ENCODE peak calls at places on chromosomes 13 and 19, in eight cellular contexts. J is activated T-cell treated with anti-CD3 and anti-CD28 coated beads for 1 hour; F is globus pallidus; V is AG09309; D is sciatic nerve; B is NCI-H446; K is CD8-positive, alpha-beta T cell; Q is MV-4-11. X is an unnamed sample.

GRCh38 chr19:2532252-2533071 is 56.5 kb downstream of the GADD45B start:
- DNase-seq in J (no peak), F (no peak), V (peak; percentile 59), D (no peak), B (no peak), K (no peak), Q (no peak), X (no peak)

GRCh38 chr19:41426952-41427646 is at the start of gene B3GNT8:
- DNase-seq in J (peak; percentile 23), F (no peak), V (no peak), D (peak; percentile 90), B (no peak), K (peak; percentile 47), Q (peak; percentile 42), X (peak; percentile 70)

GRCh38 chr19:22797040-22797439 is 13.1 kb upstream of the ZNF99 start:
- DNase-seq in J (no peak), F (no peak), V (no peak), D (no peak), B (no peak), K (no peak), Q (no peak), X (no peak)

GRCh38 chr13:96053003-96053703 is at the start of gene UGGT2:
- DNase-seq in J (no peak), F (peak; percentile 88), V (peak; percentile 76), D (peak; percentile 95), B (no peak), K (no peak), Q (no peak), X (no peak)

GRCh38 chr13:41565221-41565620 is 107.9 kb downstream of the RGCC start:
- DNase-seq in J (no peak), F (peak; percentile 78), V (peak; percentile 27), D (no peak), B (no peak), K (no peak), Q (no peak), X (no peak)

GRCh38 chr13:70339738-70340137 is 231.5 kb upstream of the KLHL1 start:
- DNase-seq in J (no peak), F (no peak), V (no peak), D (no peak), B (no peak), K (no peak), Q (no peak), X (peak; percentile 46)

GRCh38 chr13:51906581-51906980 is 44.8 kb downstream of the CCDC70 start:
- DNase-seq in J (no peak), F (no peak), V (no peak), D (no peak), B (no peak), K (no peak), Q (no peak), X (no peak)

GRCh38 chr13:74796126-74796643 is 662.0 kb upstream of the KLF12 start:
- DNase-seq in J (no peak), F (peak; percentile 44), V (no peak), D (no peak), B (no peak), K (no peak), Q (no peak), X (no peak)

GRCh38 chr13:33367186-33367895 is 81.8 kb upstream of the STARD13 start:
- DNase-seq in J (no peak), F (no peak), V (no peak), D (no peak), B (no peak), K (no peak), Q (no peak), X (no peak)

GRCh38 chr13:109131698-109132257 is 502.4 kb downstream of the MYO16 start:
- DNase-seq in J (no peak), F (peak; percentile 45), V (peak; percentile 10), D (no peak), B (no peak), K (no peak), Q (peak; percentile 99), X (peak; percentile 95)

GRCh38 chr19:8512115-8512967 is 1.6 kb downstream of the ZNF414 start:
- DNase-seq in J (no peak), F (no peak), V (no peak), D (no peak), B (no peak), K (no peak), Q (peak; percentile 55), X (no peak)

GRCh38 chr13:20828540-20829364 is 55.0 kb upstream of the EEF1AKMT1 start:
- DNase-seq in J (no peak), F (peak; percentile 63), V (peak; percentile 34), D (no peak), B (peak; percentile 54), K (peak; percentile 43), Q (peak; percentile 48), X (peak; percentile 45)

GRCh38 chr13:94480672-94481145 is 1.2 kb upstream of the DCT start:
- DNase-seq in J (no peak), F (peak; percentile 16), V (peak; percentile 35), D (no peak), B (no peak), K (no peak), Q (peak; percentile 66), X (peak; percentile 63)

GRCh38 chr13:96992633-96993032 is 1.6 kb downstream of the OXGR1 start:
- DNase-seq in J (no peak), F (no peak), V (no peak), D (no peak), B (no peak), K (no peak), Q (no peak), X (no peak)

GRCh38 chr19:33055718-33056117 is 9.0 kb downstream of the RHPN2 start:
- DNase-seq in J (no peak), F (peak; percentile 16), V (no peak), D (no peak), B (no peak), K (no peak), Q (no peak), X (no peak)

GRCh38 chr13:73481265-73481664 is 422.5 kb downstream of the KLF5 start:
- DNase-seq in J (no peak), F (no peak), V (no peak), D (no peak), B (no peak), K (no peak), Q (no peak), X (no peak)

GRCh38 chr13:30429721-30430694 is 7.7 kb downstream of the UBE2L5 start:
- DNase-seq in J (no peak), F (no peak), V (peak; percentile 80), D (no peak), B (no peak), K (no peak), Q (peak; percentile 68), X (peak; percentile 8)

GRCh38 chr19:4154571-4155312 is 1.3 kb downstream of the CREB3L3 start:
- DNase-seq in J (no peak), F (no peak), V (no peak), D (no peak), B (no peak), K (no peak), Q (no peak), X (no peak)

GRCh38 chr19:6394831-6395230 is 1.9 kb upstream of the GTF2F1 start:
- DNase-seq in J (no peak), F (no peak), V (no peak), D (no peak), B (no peak), K (no peak), Q (no peak), X (no peak)

GRCh38 chr19:38228491-38229439 is 4.7 kb upstream of the DPF1 start:
- DNase-seq in J (no peak), F (no peak), V (no peak), D (no peak), B (no peak), K (no peak), Q (no peak), X (no peak)

GRCh38 chr13:106997696-106998095 is 429.8 kb upstream of the ARGLU1 start:
- DNase-seq in J (no peak), F (no peak), V (no peak), D (no peak), B (no peak), K (no peak), Q (no peak), X (no peak)

GRCh38 chr19:5881543-5882299 is 11.4 kb upstream of the FUT5 start:
- DNase-seq in J (no peak), F (no peak), V (no peak), D (no peak), B (no peak), K (no peak), Q (no peak), X (no peak)

GRCh38 chr19:1080360-1081161 is 13.6 kb downstream of the ARHGAP45 start:
- DNase-seq in J (no peak), F (no peak), V (no peak), D (no peak), B (no peak), K (peak; percentile 9), Q (no peak), X (no peak)

GRCh38 chr13:29901714-29902631 is 51.6 kb upstream of the UBL3 start:
- DNase-seq in J (no peak), F (no peak), V (peak; percentile 79), D (no peak), B (no peak), K (peak; percentile 18), Q (peak; percentile 71), X (peak; percentile 29)

GRCh38 chr19:44689290-44690130 is 9.4 kb upstream of the CEACAM16 start:
- DNase-seq in J (peak; percentile 84), F (peak; percentile 31), V (peak; percentile 10), D (peak; percentile 88), B (peak; percentile 42), K (peak; percentile 86), Q (peak; percentile 57), X (peak; percentile 69)

GRCh38 chr19:39828634-39829032 is 5.3 kb downstream of the DYRK1B start:
- DNase-seq in J (no peak), F (no peak), V (no peak), D (no peak), B (no peak), K (no peak), Q (peak; percentile 91), X (peak; percentile 25)

GRCh38 chr19:48724796-48725753 is 5.5 kb upstream of the MAMSTR start:
- DNase-seq in J (no peak), F (peak; percentile 63), V (no peak), D (peak; percentile 80), B (peak; percentile 62), K (no peak), Q (peak; percentile 97), X (peak; percentile 97)

GRCh38 chr13:107743523-107743922 is 471.8 kb downstream of the LIG4 start:
- DNase-seq in J (no peak), F (no peak), V (no peak), D (no peak), B (no peak), K (no peak), Q (no peak), X (no peak)

GRCh38 chr19:1826557-1827521 is 14.8 kb upstream of the ATP8B3 start:
- DNase-seq in J (no peak), F (no peak), V (no peak), D (no peak), B (no peak), K (no peak), Q (no peak), X (no peak)

GRCh38 chr13:99806671-99807070 is 164.9 kb downstream of the ZIC5 start:
- DNase-seq in J (no peak), F (no peak), V (no peak), D (no peak), B (no peak), K (no peak), Q (no peak), X (no peak)

GRCh38 chr13:66926851-66927524 is 303.1 kb downstream of the PCDH9 start:
- DNase-seq in J (no peak), F (no peak), V (no peak), D (no peak), B (no peak), K (no peak), Q (no peak), X (no peak)

GRCh38 chr13:21834511-21834910 is 163.6 kb downstream of the FGF9 start:
- DNase-seq in J (no peak), F (no peak), V (no peak), D (no peak), B (no peak), K (no peak), Q (no peak), X (no peak)

GRCh38 chr13:33281951-33282595 is 3.5 kb downstream of the STARD13 start:
- DNase-seq in J (no peak), F (peak; percentile 86), V (no peak), D (no peak), B (no peak), K (no peak), Q (no peak), X (no peak)

GRCh38 chr13:34352958-34353357 is 535.0 kb downstream of the RFC3 start:
- DNase-seq in J (no peak), F (no peak), V (no peak), D (no peak), B (no peak), K (no peak), Q (no peak), X (no peak)